ENCODE peak calls at places on chromosomes 3 and 15, in five cellular contexts. One of them, this sample, is unnamed.

GRCh38 chr3:13208706-13209295 is 135.6 kb upstream of the IQSEC1 start:
- DNase-seq in HepG2: no peak
- DNase-seq in K562: no peak
- DNase-seq in GM12878: no peak
- DNase-seq in HL-60: no peak
- DNase-seq in this sample: no peak

GRCh38 chr3:166498439-166498838 is 661.2 kb upstream of the BCHE start:
- DNase-seq in HepG2: no peak
- DNase-seq in K562: no peak
- DNase-seq in GM12878: no peak
- DNase-seq in HL-60: no peak
- DNase-seq in this sample: no peak

GRCh38 chr3:133295199-133295901 is 104.5 kb upstream of the BFSP2 start:
- DNase-seq in HepG2: no peak
- DNase-seq in K562: no peak
- DNase-seq in GM12878: peak; percentile 19
- DNase-seq in HL-60: no peak
- DNase-seq in this sample: no peak

GRCh38 chr3:172651936-172652595 is 58.8 kb downstream of the NCEH1 start:
- DNase-seq in HepG2: no peak
- DNase-seq in K562: no peak
- DNase-seq in GM12878: no peak
- DNase-seq in HL-60: no peak
- DNase-seq in this sample: no peak

GRCh38 chr3:23542079-23542478 is 263.7 kb upstream of the UBE2E1 start:
- DNase-seq in HepG2: no peak
- DNase-seq in K562: no peak
- DNase-seq in GM12878: no peak
- DNase-seq in HL-60: no peak
- DNase-seq in this sample: no peak

GRCh38 chr3:183548262-183548769 is 7.2 kb downstream of the KLHL6 start:
- DNase-seq in HepG2: no peak
- DNase-seq in K562: no peak
- DNase-seq in GM12878: no peak
- DNase-seq in HL-60: no peak
- DNase-seq in this sample: peak; percentile 34

GRCh38 chr3:71582612-71583568 is 638 bp downstream of the FOXP1 start:
- DNase-seq in HepG2: peak; percentile 75
- DNase-seq in K562: peak; percentile 53
- DNase-seq in GM12878: no peak
- DNase-seq in HL-60: peak; percentile 84
- DNase-seq in this sample: peak; percentile 75

GRCh38 chr15:62482715-62483429 is 317.8 kb upstream of the C2CD4B start:
- DNase-seq in HepG2: peak; percentile 48
- DNase-seq in K562: peak; percentile 35
- DNase-seq in GM12878: peak; percentile 75
- DNase-seq in HL-60: peak; percentile 13
- DNase-seq in this sample: peak; percentile 74

GRCh38 chr15:100705065-100705464 is 102.7 kb downstream of the ASB7 start:
- DNase-seq in HepG2: no peak
- DNase-seq in K562: no peak
- DNase-seq in GM12878: no peak
- DNase-seq in HL-60: no peak
- DNase-seq in this sample: no peak

GRCh38 chr15:64163662-64164362 is 990 bp upstream of the PPIB start:
- DNase-seq in HepG2: peak; percentile 62
- DNase-seq in K562: no peak
- DNase-seq in GM12878: no peak
- DNase-seq in HL-60: peak; percentile 75
- DNase-seq in this sample: no peak

GRCh38 chr3:120907659-120908029 is 361 bp upstream of the STXBP5L start:
- DNase-seq in HepG2: no peak
- DNase-seq in K562: no peak
- DNase-seq in GM12878: no peak
- DNase-seq in HL-60: no peak
- DNase-seq in this sample: no peak

GRCh38 chr3:99324854-99325253 is 313.5 kb upstream of the COL8A1 start:
- DNase-seq in HepG2: no peak
- DNase-seq in K562: no peak
- DNase-seq in GM12878: no peak
- DNase-seq in HL-60: no peak
- DNase-seq in this sample: no peak

GRCh38 chr3:66444146-66444644 is 56.6 kb downstream of the LRIG1 start:
- DNase-seq in HepG2: no peak
- DNase-seq in K562: no peak
- DNase-seq in GM12878: no peak
- DNase-seq in HL-60: no peak
- DNase-seq in this sample: no peak

GRCh38 chr3:66443404-66443803 is 57.4 kb downstream of the LRIG1 start:
- DNase-seq in HepG2: no peak
- DNase-seq in K562: no peak
- DNase-seq in GM12878: no peak
- DNase-seq in HL-60: no peak
- DNase-seq in this sample: no peak

GRCh38 chr3:66441124-66441523 is 59.7 kb downstream of the LRIG1 start:
- DNase-seq in HepG2: no peak
- DNase-seq in K562: no peak
- DNase-seq in GM12878: no peak
- DNase-seq in HL-60: no peak
- DNase-seq in this sample: no peak

GRCh38 chr3:66441692-66442091 is 59.1 kb downstream of the LRIG1 start:
- DNase-seq in HepG2: no peak
- DNase-seq in K562: no peak
- DNase-seq in GM12878: no peak
- DNase-seq in HL-60: no peak
- DNase-seq in this sample: no peak

GRCh38 chr3:66442254-66443249 is 58.3 kb downstream of the LRIG1 start:
- DNase-seq in HepG2: peak; percentile 75
- DNase-seq in K562: no peak
- DNase-seq in GM12878: no peak
- DNase-seq in HL-60: no peak
- DNase-seq in this sample: no peak
- TF ChIP-seq GABPA in HepG2: peak; percentile 43
- TF ChIP-seq GABPA in K562: no peak
- TF ChIP-seq GABPA in GM12878: no peak
- TF ChIP-seq GABPA in HL-60: no peak
- TF ChIP-seq GABPA in this sample: no peak

GRCh38 chr3:177419904-177420601 is 222.8 kb upstream of the TBL1XR1 start:
- DNase-seq in HepG2: no peak
- DNase-seq in K562: no peak
- DNase-seq in GM12878: no peak
- DNase-seq in HL-60: no peak
- DNase-seq in this sample: no peak
- TF ChIP-seq GABPA in HepG2: no peak
- TF ChIP-seq GABPA in K562: no peak
- TF ChIP-seq GABPA in GM12878: no peak
- TF ChIP-seq GABPA in HL-60: no peak
- TF ChIP-seq GABPA in this sample: no peak

GRCh38 chr3:126483321-126483761 is 7.7 kb upstream of the ZXDC start:
- DNase-seq in HepG2: no peak
- DNase-seq in K562: no peak
- DNase-seq in GM12878: no peak
- DNase-seq in HL-60: no peak
- DNase-seq in this sample: no peak
- TF ChIP-seq GABPA in HepG2: no peak
- TF ChIP-seq GABPA in K562: no peak
- TF ChIP-seq GABPA in GM12878: no peak
- TF ChIP-seq GABPA in HL-60: no peak
- TF ChIP-seq GABPA in this sample: no peak

DNA sequence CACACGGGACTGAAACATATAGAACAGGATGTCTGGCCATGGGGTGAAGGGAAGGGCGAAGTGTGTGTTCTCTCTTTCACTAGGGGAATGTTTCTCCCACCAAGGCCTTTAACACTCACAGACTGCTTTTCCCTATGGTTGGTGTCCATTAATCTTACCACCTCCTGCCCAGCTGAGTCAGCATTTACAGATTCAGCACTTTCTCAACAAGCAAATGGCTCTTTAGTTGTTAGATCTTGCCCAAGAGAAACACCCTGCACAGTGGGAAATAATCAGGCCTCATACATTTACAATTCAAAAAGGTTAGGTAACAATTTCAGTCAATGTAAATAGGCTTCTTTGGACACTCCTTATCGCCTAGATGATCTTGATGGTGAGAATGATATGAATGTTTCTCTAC is 418.2 kb downstream of the EPHA3 start:
- DNase-seq in HepG2: no peak
- DNase-seq in K562: no peak
- DNase-seq in GM12878: no peak
- DNase-seq in HL-60: no peak
- DNase-seq in this sample: no peak
- TF ChIP-seq GABPA in HepG2: no peak
- TF ChIP-seq GABPA in K562: no peak
- TF ChIP-seq GABPA in GM12878: no peak
- TF ChIP-seq GABPA in HL-60: no peak
- TF ChIP-seq GABPA in this sample: no peak

GRCh38 chr15:66993090-66993489 is 72.3 kb upstream of the SMAD3 start:
- DNase-seq in HepG2: no peak
- DNase-seq in K562: no peak
- DNase-seq in GM12878: no peak
- DNase-seq in HL-60: no peak
- DNase-seq in this sample: no peak
- TF ChIP-seq GABPA in HepG2: no peak
- TF ChIP-seq GABPA in K562: no peak
- TF ChIP-seq GABPA in GM12878: no peak
- TF ChIP-seq GABPA in HL-60: no peak
- TF ChIP-seq GABPA in this sample: no peak

This sample was measured in SK-N-SH.